ENCODE peak calls at places on chromosomes 16 and 17, in ten cellular contexts. D is GM23338, A is GDM1, H is NCI-H1694 treated with DMSO at 0.1 percent for 48 hours, L is midbrain, S is GM18507, K is upper lobe of right lung, T is AG08395, R is GM13976, G is NB4. E is an unnamed sample.

GRCh38 chr17:33233855-33234228 is 59.3 kb downstream of the ASIC2 start:
- DNase-seq in S (no peak), G (no peak), L (peak), D (no peak), T (peak), K (no peak), A (no peak), H (no peak), R (no peak), E (no peak)

GRCh38 chr17:16215002-16215272 is 397 bp downstream of the NCOR1 start:
- DNase-seq in R (peak), G (peak), T (peak), L (no peak), K (peak), H (no peak), S (no peak), D (peak), A (no peak), E (peak)

GRCh38 chr16:4698321-4699029 is 5.1 kb downstream of the NUDT16L1 start:
- DNase-seq in G (no peak), D (no peak), H (no peak), L (no peak), A (no peak), K (no peak), T (no peak), S (no peak), R (no peak), E (no peak)

GRCh38 chr17:21542991-21543390 is 149.3 kb upstream of the KCNJ18 start:
- DNase-seq in A (no peak), S (no peak), G (peak), L (no peak), T (no peak), D (no peak), H (no peak), R (no peak), K (no peak), E (peak)

GRCh38 chr17:39767147-39767546 is 29.4 kb downstream of the GRB7 start:
- DNase-seq in T (no peak), A (no peak), K (no peak), S (no peak), D (no peak), G (no peak), R (peak), L (no peak), H (no peak), E (no peak)

GRCh38 chr16:84960942-84961341 is 50.4 kb downstream of the ZDHHC7 start:
- DNase-seq in L (no peak), D (no peak), A (no peak), S (no peak), K (no peak), H (no peak), G (no peak), R (no peak), T (no peak), E (no peak)

GRCh38 chr16:66298571-66299120 is 67.8 kb upstream of the CDH5 start:
- DNase-seq in K (no peak), T (no peak), D (no peak), S (no peak), R (no peak), L (no peak), H (no peak), A (no peak), G (no peak), E (no peak)

GRCh38 chr17:48791128-48792032 is 25.6 kb downstream of the TTLL6 start:
- DNase-seq in K (peak), L (peak), A (peak), S (peak), T (peak), H (peak), D (peak), R (peak), G (peak), E (peak)

GRCh38 chr17:45302649-45303173 is 14.1 kb downstream of the MAP3K14 start:
- DNase-seq in H (no peak), G (no peak), L (no peak), R (no peak), A (no peak), K (no peak), D (peak), S (no peak), T (peak), E (no peak)

GRCh38 chr17:12831839-12832238 is 42.5 kb downstream of the ARHGAP44 start:
- DNase-seq in R (no peak), T (no peak), L (no peak), S (no peak), H (no peak), A (no peak), G (no peak), K (no peak), D (no peak), E (no peak)

GRCh38 chr17:1050996-1051925 is 54.3 kb downstream of the TIMM22 start:
- DNase-seq in L (no peak), A (no peak), H (no peak), G (no peak), K (no peak), T (no peak), S (no peak), D (no peak), R (no peak), E (peak)

GRCh38 chr17:53426505-53426904 is 396.2 kb upstream of the KIF2B start:
- DNase-seq in H (no peak), K (no peak), D (no peak), G (no peak), R (no peak), S (no peak), T (no peak), A (no peak), L (no peak), E (no peak)

GRCh38 chr17:1555618-1556471 is 6.7 kb downstream of the PITPNA start:
- DNase-seq in T (no peak), D (no peak), G (peak), K (no peak), S (no peak), R (peak), A (peak), H (no peak), L (no peak), E (peak)

GRCh38 chr17:11909348-11909747 is 87.9 kb downstream of the ZNF18 start:
- DNase-seq in D (peak), L (no peak), T (no peak), K (no peak), S (no peak), A (no peak), H (no peak), R (no peak), G (peak), E (no peak)

GRCh38 chr16:2082171-2082982 is 34.6 kb downstream of the TSC2 start:
- DNase-seq in D (no peak), T (no peak), K (no peak), L (no peak), H (no peak), A (no peak), R (no peak), S (no peak), G (no peak), E (no peak)

GRCh38 chr16:57736419-57737281 is 1.1 kb downstream of the KATNB1 start:
- DNase-seq in S (no peak), H (peak), D (peak), L (peak), T (peak), G (no peak), K (peak), A (no peak), R (no peak), E (no peak)

GRCh38 chr17:1224330-1224729 is 44.5 kb upstream of the ABR start:
- DNase-seq in K (no peak), D (no peak), R (no peak), A (no peak), L (no peak), S (no peak), G (no peak), T (no peak), H (no peak), E (no peak)

GRCh38 chr17:17824119-17824779 is 12.5 kb downstream of the SREBF1 start:
- DNase-seq in H (peak), R (no peak), D (no peak), L (no peak), T (no peak), G (no peak), A (no peak), S (no peak), K (no peak), E (no peak)

GRCh38 chr17:42969006-42969581 is 4.8 kb upstream of the AARSD1 start:
- DNase-seq in L (peak), T (no peak), A (no peak), S (no peak), G (peak), R (no peak), H (no peak), K (no peak), D (no peak), E (no peak)

GRCh38 chr17:45433136-45433535 is 466 bp upstream of the ARHGAP27 start:
- DNase-seq in R (peak), D (no peak), A (no peak), L (no peak), G (peak), T (no peak), K (no peak), H (no peak), S (no peak), E (peak)

GRCh38 chr16:66468321-66468965 is 41.3 kb downstream of the BEAN1 start:
- DNase-seq in A (no peak), K (peak), G (no peak), S (no peak), L (no peak), T (no peak), R (no peak), D (no peak), H (no peak), E (no peak)

GRCh38 chr17:81120149-81120484 is 45.2 kb upstream of the PVALEF start:
- DNase-seq in D (no peak), T (no peak), S (no peak), H (no peak), R (no peak), A (no peak), L (no peak), K (no peak), G (no peak), E (no peak)

GRCh38 chr17:81322271-81323082 is 27.4 kb upstream of the SLC38A10 start:
- DNase-seq in L (no peak), S (peak), T (peak), D (peak), R (peak), H (no peak), A (no peak), K (no peak), G (peak), E (no peak)

GRCh38 chr16:79301036-79301435 is 299.5 kb downstream of the MAF start:
- DNase-seq in D (peak), K (no peak), S (no peak), R (no peak), A (no peak), H (no peak), G (no peak), T (no peak), L (no peak), E (no peak)

GRCh38 chr17:54881255-54881972 is 19.2 kb upstream of the TOM1L1 start:
- DNase-seq in R (no peak), S (no peak), L (no peak), T (no peak), K (no peak), D (no peak), G (no peak), H (no peak), A (no peak), E (no peak)

GRCh38 chr16:86939609-86940008 is 361.3 kb downstream of the FOXL1 start:
- DNase-seq in R (no peak), T (no peak), S (no peak), K (peak), L (no peak), G (peak), D (no peak), H (no peak), A (no peak), E (no peak)

GRCh38 chr16:89922477-89922883 is 662 bp upstream of the TUBB3 start:
- DNase-seq in A (no peak), S (no peak), K (peak), T (peak), H (no peak), R (no peak), D (peak), L (no peak), G (peak), E (no peak)

GRCh38 chr16:2226245-2226793 is 2.9 kb downstream of the E4F1 start:
- DNase-seq in R (no peak), H (no peak), L (no peak), S (no peak), T (no peak), G (no peak), A (no peak), D (no peak), K (no peak), E (no peak)

GRCh38 chr17:30520436-30520835 is 43.2 kb downstream of the GOSR1 start:
- DNase-seq in H (no peak), K (no peak), A (no peak), R (no peak), T (peak), L (no peak), D (no peak), S (no peak), G (no peak), E (no peak)

GRCh38 chr17:48064638-48065037 is 16.5 kb downstream of the NFE2L1 start:
- DNase-seq in D (peak), G (no peak), R (no peak), K (no peak), L (no peak), A (no peak), T (no peak), H (no peak), S (no peak), E (no peak)

GRCh38 chr17:64133546-64134215 is 3.7 kb upstream of the ERN1 start:
- DNase-seq in S (peak), R (peak), T (peak), K (no peak), L (peak), D (peak), H (peak), A (peak), G (peak), E (no peak)

GRCh38 chr16:88835383-88835782 is 21.4 kb downstream of the GALNS start:
- DNase-seq in R (no peak), D (no peak), T (no peak), H (no peak), A (no peak), L (no peak), K (no peak), S (no peak), G (no peak), E (no peak)

GRCh38 chr16:54446639-54447038 is 160.1 kb upstream of the IRX3 start:
- DNase-seq in L (no peak), G (peak), D (no peak), T (peak), H (no peak), R (no peak), K (no peak), A (no peak), S (no peak), E (no peak)

GRCh38 chr16:80948886-80949502 is 57.7 kb downstream of the CMC2 start:
- DNase-seq in L (peak), G (peak), D (peak), R (peak), K (peak), S (no peak), T (peak), A (no peak), H (no peak), E (peak)

GRCh38 chr16:69040144-69040909 is 65.1 kb upstream of the HAS3 start:
- DNase-seq in G (peak), D (no peak), A (no peak), H (no peak), L (no peak), S (no peak), K (no peak), R (no peak), T (peak), E (no peak)

GRCh38 chr17:60863892-60864673 is 186.4 kb downstream of the BCAS3 start:
- DNase-seq in A (peak), T (no peak), K (no peak), H (no peak), R (no peak), D (no peak), G (peak), S (no peak), L (no peak), E (no peak)

E was measured in lower lobe of right lung.